ENCODE peak calls at places on chromosomes 11 and 22, in seven cellular contexts. W is IMR-90, Z is H1, P is mesendoderm, F is neuronal stem cell, V is H9, T is trophoblast cell. J is an unnamed sample.
A peak's percentile ranks its signal among the peaks of the same experiment; 100 is the strongest.

GRCh38 chr22:46835288-46835687 is 72.8 kb downstream of the TBC1D22A start:
- DNase-seq in W (no peak), Z (no peak), P (no peak), F (no peak), V (no peak), T (no peak), J (no peak)

GRCh38 chr11:12243511-12243910 is 133.1 kb downstream of the MICAL2 start:
- DNase-seq in W (no peak), Z (no peak), P (no peak), F (no peak), V (no peak), T (peak; percentile 77), J (no peak)

GRCh38 chr11:74397531-74398243 is 546 bp downstream of the PGM2L1 start:
- DNase-seq in W (peak; percentile 30), Z (no peak), P (peak; percentile 91), F (peak; percentile 27), V (peak; percentile 45), T (peak; percentile 77), J (peak; percentile 40)

GRCh38 chr11:27255447-27255828 is 107.6 kb downstream of the CCDC34 start:
- DNase-seq in W (peak; percentile 83), Z (no peak), P (no peak), F (no peak), V (no peak), T (peak; percentile 86), J (no peak)

GRCh38 chr22:42111798-42112197 is 18.8 kb downstream of the CYP2D6 start:
- DNase-seq in W (no peak), Z (no peak), P (peak; percentile 79), F (no peak), V (no peak), T (no peak), J (no peak)

GRCh38 chr11:86374586-86374985 is at the start of gene CCDC81:
- DNase-seq in W (no peak), Z (peak; percentile 82), P (peak; percentile 85), F (peak; percentile 58), V (peak; percentile 91), T (no peak), J (no peak)

GRCh38 chr11:34600339-34601084 is 20.4 kb upstream of the EHF start:
- DNase-seq in W (peak; percentile 8), Z (no peak), P (peak; percentile 58), F (no peak), V (no peak), T (no peak), J (no peak)

GRCh38 chr22:22770280-22770871 is 117.2 kb upstream of the IGLL5 start:
- DNase-seq in W (no peak), Z (peak; percentile 92), P (peak; percentile 59), F (peak; percentile 39), V (peak; percentile 78), T (peak; percentile 82), J (peak; percentile 7)

GRCh38 chr11:34192481-34193401 is 87.3 kb downstream of the NAT10 start:
- DNase-seq in W (peak; percentile 93), Z (no peak), P (peak; percentile 47), F (no peak), V (no peak), T (peak; percentile 86), J (peak; percentile 75)

GRCh38 chr11:58579192-58580129 is 598 bp downstream of the ZFP91 start:
- DNase-seq in W (peak; percentile 91), Z (peak; percentile 89), P (peak; percentile 93), F (peak; percentile 78), V (peak; percentile 87), T (peak; percentile 91), J (peak; percentile 95)

GRCh38 chr11:77377734-77378133 is 76.2 kb upstream of the GDPD4 start:
- DNase-seq in W (peak; percentile 10), Z (no peak), P (no peak), F (no peak), V (no peak), T (no peak), J (peak; percentile 10)

DNA sequence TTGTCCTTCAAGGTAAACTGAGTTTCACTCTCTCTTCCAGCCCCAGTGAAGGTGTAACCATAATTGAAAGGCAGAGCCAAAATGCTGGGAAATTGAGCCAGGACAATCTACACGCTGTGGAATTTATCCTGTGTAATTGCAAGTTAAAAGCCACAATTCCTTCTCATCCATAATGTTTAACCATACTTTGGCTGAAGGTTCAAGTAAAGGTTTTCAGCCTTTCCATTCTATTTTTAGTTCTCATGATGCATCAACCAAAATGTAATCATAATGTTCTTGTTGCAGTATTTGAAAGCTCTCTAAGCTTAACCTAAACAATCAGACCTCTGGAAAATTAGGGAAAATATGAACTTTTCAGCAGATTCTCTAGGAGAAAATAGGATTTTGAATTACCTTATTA is 14.0 kb upstream of the ARHGAP42 start:
- DNase-seq in W (peak; percentile 81), Z (no peak), P (no peak), F (no peak), V (no peak), T (no peak), J (peak; percentile 66)
- H2BK5ac ChIP-seq in W (peak overlapping the region; percentile 78), Z (no peak overlapping the region), P (no peak overlapping the region), F (no peak overlapping the region), V (no peak overlapping the region), T (no peak overlapping the region), J (no peak overlapping the region)

DNA sequence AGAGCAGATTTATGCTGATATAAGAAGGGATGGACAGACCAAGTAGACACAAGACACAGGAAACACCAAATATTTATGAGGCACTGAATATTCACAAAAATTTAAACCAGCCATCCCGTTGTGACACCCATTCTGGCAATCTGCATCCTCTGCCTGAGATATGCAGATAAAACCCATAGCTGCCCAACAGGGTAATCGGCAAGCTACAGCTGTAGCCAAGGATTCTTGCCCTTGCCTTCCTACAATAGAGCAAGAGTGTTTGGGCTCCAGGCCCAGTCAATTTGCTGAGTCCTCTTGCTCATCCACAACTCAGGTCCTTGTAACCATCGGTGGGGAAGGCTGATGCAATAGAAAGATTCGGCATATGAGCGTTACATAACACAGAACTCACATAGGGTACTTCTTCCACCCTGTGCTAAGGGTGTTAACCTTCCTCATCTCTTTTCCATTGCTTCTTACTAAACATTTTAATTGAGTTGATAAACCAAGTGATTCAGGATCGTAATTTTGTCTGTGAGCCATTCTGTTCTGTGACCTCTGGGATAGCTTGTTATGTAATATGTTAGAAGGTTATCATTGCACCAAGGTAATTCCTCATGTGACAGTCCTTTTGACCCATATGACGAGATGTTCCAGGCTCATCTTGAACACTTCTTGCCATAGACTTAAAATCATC is 18.7 kb upstream of the MPZL2 start:
- DNase-seq in W (no peak), Z (no peak), P (no peak), F (no peak), V (no peak), T (no peak), J (no peak)
- H2BK5ac ChIP-seq in W (no peak overlapping the region), Z (no peak overlapping the region), P (no peak overlapping the region), F (no peak overlapping the region), V (no peak overlapping the region), T (no peak overlapping the region), J (no peak overlapping the region)

GRCh38 chr22:21701384-21701971 is 34.1 kb downstream of the YPEL1 start:
- DNase-seq in W (no peak), Z (no peak), P (peak; percentile 14), F (no peak), V (no peak), T (peak; percentile 76), J (no peak)
- H2BK5ac ChIP-seq in W (no peak overlapping the region), Z (no peak overlapping the region), P (no peak overlapping the region), F (no peak overlapping the region), V (no peak overlapping the region), T (no peak overlapping the region), J (no peak overlapping the region)

DNA sequence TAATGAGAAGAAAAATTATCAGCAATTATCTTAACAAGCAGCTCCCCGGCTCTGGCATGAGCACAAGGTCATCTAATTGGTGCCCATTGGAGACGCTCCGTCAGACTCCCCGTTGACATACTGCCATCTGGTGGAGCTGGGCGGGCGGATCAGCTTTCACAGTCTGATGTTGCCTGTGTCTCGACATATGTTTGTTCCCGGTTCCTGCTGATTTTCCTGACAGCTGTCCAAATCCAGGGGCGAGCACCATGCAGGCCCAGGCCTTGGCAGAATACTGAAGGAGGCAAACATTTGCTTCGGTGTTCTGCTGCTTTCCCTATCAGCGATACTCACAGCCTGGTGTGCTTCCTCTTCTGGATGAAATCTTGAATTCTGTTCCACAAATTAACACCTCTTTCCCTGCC is 43.8 kb upstream of the BARX2 start:
- DNase-seq in W (peak; percentile 69), Z (peak; percentile 89), P (peak; percentile 90), F (peak; percentile 71), V (peak; percentile 87), T (peak; percentile 85), J (peak; percentile 74)
- H2BK5ac ChIP-seq in W (no peak overlapping the region), Z (no peak overlapping the region), P (no peak overlapping the region), F (no peak overlapping the region), V (no peak overlapping the region), T (no peak overlapping the region), J (no peak overlapping the region)

GRCh38 chr22:17104336-17104935 is 16.7 kb downstream of the TMEM121B start:
- DNase-seq in W (no peak), Z (no peak), P (no peak), F (no peak), V (no peak), T (no peak), J (no peak)
- H2BK5ac ChIP-seq in W (no peak overlapping the region), Z (no peak overlapping the region), P (no peak overlapping the region), F (no peak overlapping the region), V (no peak overlapping the region), T (no peak overlapping the region), J (no peak overlapping the region)

GRCh38 chr11:125952559-125952958 is 6.7 kb downstream of the VSIG10L2 start:
- DNase-seq in W (no peak), Z (no peak), P (no peak), F (no peak), V (no peak), T (no peak), J (no peak)
- H2BK5ac ChIP-seq in W (no peak overlapping the region), Z (no peak overlapping the region), P (no peak overlapping the region), F (no peak overlapping the region), V (no peak overlapping the region), T (no peak overlapping the region), J (no peak overlapping the region)

GRCh38 chr11:45769960-45770359 is 35.0 kb upstream of the SLC35C1 start:
- DNase-seq in W (no peak), Z (no peak), P (no peak), F (no peak), V (no peak), T (no peak), J (no peak)
- H2BK5ac ChIP-seq in W (no peak overlapping the region), Z (no peak overlapping the region), P (no peak overlapping the region), F (no peak overlapping the region), V (no peak overlapping the region), T (no peak overlapping the region), J (no peak overlapping the region)

GRCh38 chr11:827146-827860 is 416 bp upstream of the CRACR2B start:
- DNase-seq in W (no peak), Z (peak; percentile 91), P (peak; percentile 60), F (no peak), V (peak; percentile 80), T (peak; percentile 29), J (no peak)

GRCh38 chr11:828501-829115 is 889 bp downstream of the CRACR2B start:
- DNase-seq in W (no peak), Z (no peak), P (no peak), F (no peak), V (no peak), T (no peak), J (no peak)

GRCh38 chr11:826836-827145 is 928 bp upstream of the CRACR2B start:
- DNase-seq in W (no peak), Z (no peak), P (no peak), F (no peak), V (no peak), T (no peak), J (no peak)

GRCh38 chr11:829116-829945 is 1.6 kb downstream of the CRACR2B start:
- DNase-seq in W (no peak), Z (peak; percentile 76), P (peak; percentile 42), F (no peak), V (peak; percentile 58), T (no peak), J (no peak)

DNA sequence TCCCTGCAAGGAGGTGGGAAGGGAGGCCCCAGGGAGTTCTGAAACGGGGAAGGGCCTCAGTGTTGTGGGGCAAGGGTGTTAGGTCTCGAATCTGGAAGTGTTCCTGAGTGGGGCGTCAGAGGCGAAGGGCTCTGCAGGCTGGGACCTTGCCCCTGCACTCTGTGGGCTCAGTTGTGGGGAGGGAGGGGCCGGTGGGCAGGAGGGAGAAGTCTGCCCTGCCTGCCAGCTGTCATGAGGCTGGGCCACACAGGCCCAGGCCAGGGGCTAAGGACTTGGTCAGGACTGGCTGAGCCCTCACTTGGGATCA is at the start of gene CRACR2B:
- DNase-seq in W (no peak), Z (no peak), P (no peak), F (no peak), V (no peak), T (no peak), J (no peak)
- H2BK5ac ChIP-seq in W (no peak within 1 kb of the TSS), Z (peak within 1 kb of the TSS; percentile 88), P (no peak within 1 kb of the TSS), F (peak within 1 kb of the TSS; percentile 88), V (no peak within 1 kb of the TSS), T (no peak within 1 kb of the TSS), J (no peak within 1 kb of the TSS)